ENCODE peak calls at places on chromosomes 13 and 19, in five cellular contexts. J, T, X, H and F are unnamed samples.

GRCh38 chr13:32413284-32413683 is 14.6 kb downstream of the N4BP2L1 start:
- DNase-seq in H (no peak), X (no peak), T (no peak), J (no peak), F (no peak)

GRCh38 chr13:80132741-80133601 is 208.0 kb downstream of the SPRY2 start:
- DNase-seq in H (peak; percentile 74), J (peak; percentile 72), X (no peak), T (no peak), F (no peak)

GRCh38 chr13:102825921-102826706 is 19.7 kb upstream of the ERCC5 start:
- DNase-seq in J (no peak), T (no peak), H (peak; percentile 97), X (no peak), F (no peak)

GRCh38 chr13:113139580-113139979 is 17.0 kb downstream of the F10 start:
- DNase-seq in H (no peak), J (no peak), X (no peak), T (no peak), F (no peak)

GRCh38 chr19:13847033-13847899 is 29.7 kb upstream of the NANOS3 start:
- DNase-seq in H (peak; percentile 93), X (peak; percentile 89), J (peak; percentile 97), T (peak; percentile 88), F (no peak)

GRCh38 chr13:91014696-91015095 is 332.8 kb upstream of the MIR17HG start:
- DNase-seq in X (no peak), H (no peak), T (no peak), J (no peak), F (no peak)

GRCh38 chr13:25687622-25688225 is 315.9 kb downstream of the ATP8A2 start:
- DNase-seq in X (no peak), H (no peak), T (no peak), J (no peak), F (no peak)

GRCh38 chr13:28140433-28141125 is 2.2 kb downstream of the PAN3 start:
- DNase-seq in H (no peak), T (no peak), J (no peak), X (peak; percentile 34), F (no peak)

GRCh38 chr19:16380943-16381755 is 56.5 kb downstream of the KLF2 start:
- DNase-seq in J (no peak), H (no peak), X (no peak), T (no peak), F (no peak)

GRCh38 chr13:37615271-37615670 is 16.7 kb upstream of the POSTN start:
- DNase-seq in J (no peak), X (no peak), T (no peak), H (no peak), F (no peak)

GRCh38 chr19:2221250-2221831 is 14.8 kb downstream of the PLEKHJ1 start:
- DNase-seq in X (no peak), H (no peak), T (no peak), J (no peak), F (no peak)

GRCh38 chr13:50699874-50700663 is 143.4 kb downstream of the DLEU7 start:
- DNase-seq in T (no peak), J (no peak), X (peak; percentile 18), H (peak; percentile 29), F (no peak)

GRCh38 chr19:40507892-40508291 is 41.1 kb downstream of the SPTBN4 start:
- DNase-seq in T (no peak), X (no peak), J (no peak), H (no peak), F (no peak)

GRCh38 chr13:94674609-94675348 is 37.6 kb downstream of the SOX21 start:
- DNase-seq in J (no peak), H (peak; percentile 57), T (peak; percentile 41), X (peak; percentile 78), F (no peak)

GRCh38 chr13:96492758-96493157 is 402.9 kb downstream of the HS6ST3 start:
- DNase-seq in H (no peak), J (no peak), X (no peak), T (no peak), F (no peak)

GRCh38 chr19:56840452-56841193 is at the start of the genes PEG3 and ZIM2:
- DNase-seq in J (no peak), T (peak; percentile 42), H (no peak), X (no peak), F (no peak)

GRCh38 chr13:91126806-91127205 is 220.7 kb upstream of the MIR17HG start:
- DNase-seq in T (no peak), J (no peak), X (no peak), H (no peak), F (no peak)

GRCh38 chr19:50413096-50413495 is 5.6 kb upstream of the SPIB start:
- DNase-seq in X (no peak), T (no peak), H (no peak), J (no peak), F (no peak)

GRCh38 chr13:112819816-112820215 is 130.0 kb downstream of the ATP11A start:
- DNase-seq in X (no peak), H (no peak), J (no peak), T (no peak), F (no peak)

GRCh38 chr19:42606660-42607351 is 12.1 kb upstream of the CEACAM8 start:
- DNase-seq in J (peak; percentile 90), H (peak; percentile 28), X (peak; percentile 92), T (no peak), F (no peak)

GRCh38 chr13:75368167-75368566 is 113.8 kb downstream of the TBC1D4 start:
- DNase-seq in T (no peak), H (peak; percentile 99), X (no peak), J (no peak), F (no peak)

GRCh38 chr19:10517361-10517759 is at the start of gene S1PR5:
- DNase-seq in H (no peak), T (no peak), J (peak; percentile 71), X (peak; percentile 54), F (no peak)

GRCh38 chr19:18408053-18408476 is 10.6 kb upstream of the LRRC25 start:
- DNase-seq in H (no peak), X (peak; percentile 74), T (no peak), J (peak; percentile 80), F (no peak)

GRCh38 chr19:5988520-5989387 is 10.8 kb upstream of the RANBP3 start:
- DNase-seq in T (no peak), J (no peak), X (no peak), H (no peak), F (no peak)

GRCh38 chr13:95247857-95248256 is 53.4 kb downstream of the ABCC4 start:
- DNase-seq in J (no peak), T (no peak), H (no peak), X (no peak), F (no peak)

GRCh38 chr19:28239270-28239669 is 973.7 kb downstream of the UQCRFS1 start:
- DNase-seq in X (peak; percentile 80), T (no peak), J (no peak), H (peak; percentile 3), F (no peak)

GRCh38 chr13:50419896-50420295 is 404.7 kb downstream of the KCNRG start:
- DNase-seq in J (no peak), T (no peak), H (peak; percentile 61), X (no peak), F (no peak)

GRCh38 chr19:55305491-55305890 is 19.6 kb downstream of the TMEM150B start:
- DNase-seq in H (peak; percentile 25), T (no peak), J (no peak), X (peak; percentile 75), F (no peak)

GRCh38 chr13:49098771-49099512 is 121.2 kb upstream of the MLNR start:
- DNase-seq in X (no peak), J (no peak), H (peak; percentile 32), T (no peak), F (no peak)

GRCh38 chr19:41913476-41914190 is 14.6 kb downstream of the ERFL start:
- DNase-seq in T (no peak), H (no peak), X (no peak), J (no peak), F (peak; percentile 80)

DNA sequence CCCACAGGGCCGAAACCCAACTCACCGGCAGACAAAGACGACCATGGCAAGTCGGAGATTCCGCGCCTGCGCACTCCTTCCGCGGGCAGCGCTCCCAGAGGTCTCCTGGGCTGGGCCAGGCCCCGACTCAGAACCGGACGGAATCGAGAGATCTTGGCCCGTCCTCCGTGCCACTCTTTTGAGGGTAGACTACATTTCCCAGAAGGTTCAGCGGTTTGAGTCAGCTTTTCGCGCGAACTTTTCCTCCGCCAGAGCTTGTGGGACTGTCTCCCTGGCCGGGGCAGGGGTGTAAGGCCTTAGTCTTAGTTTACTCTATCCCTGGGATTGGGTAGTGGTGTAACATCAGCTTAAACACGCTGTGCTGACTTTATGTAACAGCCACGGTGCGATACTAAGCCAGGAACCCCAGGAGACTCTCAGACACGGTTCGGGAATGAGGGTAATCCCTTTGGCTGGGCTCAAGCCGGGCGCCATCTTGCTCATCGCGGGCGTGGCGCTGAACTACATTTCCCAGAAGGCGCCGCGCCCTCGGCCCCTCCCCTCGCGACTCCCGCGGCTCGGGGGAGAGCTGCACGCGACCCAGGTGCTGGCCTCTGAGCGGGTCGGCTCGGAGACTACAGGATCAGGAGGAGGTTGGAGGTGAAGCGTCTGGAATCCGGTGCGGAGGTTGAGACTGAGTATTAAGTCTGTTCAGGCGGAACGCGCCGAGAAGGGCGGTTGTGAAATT is at the start of gene ZNF260:
- DNase-seq in J (peak; percentile 98), H (peak; percentile 98), X (peak; percentile 98), T (peak; percentile 85), F (peak; percentile 97)
- TF ChIP-seq CTCF in J (no peak), H (no peak), X (no peak), T (no peak), F (no peak)

GRCh38 chr13:47841131-47841530 is 159.9 kb downstream of the SUCLA2 start:
- DNase-seq in J (no peak), T (no peak), X (no peak), H (no peak), F (no peak)
- TF ChIP-seq CTCF in J (no peak), T (no peak), X (no peak), H (peak; percentile 14), F (no peak)

GRCh38 chr13:43431279-43431678 is 355.5 kb downstream of the ENOX1 start:
- DNase-seq in T (no peak), H (peak; percentile 31), J (no peak), X (no peak), F (no peak)
- TF ChIP-seq CTCF in T (no peak), H (no peak), J (no peak), X (no peak), F (no peak)

DNA sequence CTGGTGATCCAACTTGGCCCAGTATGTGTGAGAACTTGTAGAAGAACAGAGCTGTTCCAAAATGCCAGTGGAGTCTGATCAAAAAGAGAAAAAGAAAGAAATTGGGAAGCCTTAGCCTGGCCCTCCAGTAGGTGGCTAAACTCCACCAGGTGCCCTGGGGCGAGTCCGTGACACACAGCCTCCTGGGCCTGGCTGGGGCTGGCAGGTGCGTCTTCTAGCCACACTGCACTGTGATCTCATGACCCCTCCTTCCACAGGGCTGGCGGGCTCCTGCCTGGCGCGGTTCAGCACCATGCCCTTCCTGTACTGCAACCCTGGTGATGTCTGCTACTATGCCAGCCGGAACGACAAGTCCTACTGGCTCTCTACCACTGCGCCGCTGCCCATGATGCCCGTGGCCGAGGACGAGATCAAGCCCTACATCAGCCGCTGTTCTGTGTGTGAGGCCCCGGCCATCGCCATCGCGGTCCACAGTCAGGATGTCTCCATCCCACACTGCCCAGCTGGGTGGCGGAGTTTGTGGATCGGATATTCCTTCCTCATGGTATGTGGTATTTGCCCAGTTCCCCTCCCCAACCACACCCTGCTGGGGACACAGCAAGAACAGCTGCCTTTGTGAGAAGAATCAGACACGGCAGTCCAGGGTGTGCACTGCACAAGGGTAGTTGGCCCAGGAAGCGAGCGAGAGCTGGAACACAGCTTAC is 53.7 kb downstream of the RAB20 start:
- DNase-seq in X (no peak), H (no peak), J (peak; percentile 84), T (no peak), F (no peak)
- TF ChIP-seq CTCF in X (no peak), H (no peak), J (peak; percentile 27), T (no peak), F (peak; percentile 47)